ENCODE peak calls at places on chromosomes 13 and 19, in five cellular contexts. W is pancreas; S is effector memory CD4-positive, alpha-beta T cell; X is BE2C; N is cardiac muscle cell. P is an unnamed sample. For H3K9me3, the result is how much of the 10 kb centered on the place peaks cover.

GRCh38 chr19:14536926-14537692 is 7.7 kb downstream of the TECR start:
- DNase-seq in W (peak), S (no peak), X (peak), N (peak), P (no peak)

GRCh38 chr19:29467824-29468401 is 57.9 kb upstream of the VSTM2B start:
- DNase-seq in W (no peak), S (no peak), X (peak), N (peak), P (no peak)

GRCh38 chr13:29817604-29818378 is 32.6 kb downstream of the UBL3 start:
- DNase-seq in W (no peak), S (no peak), X (no peak), N (no peak), P (no peak)

GRCh38 chr13:71758823-71759222 is 108.2 kb downstream of the DACH1 start:
- DNase-seq in W (no peak), S (no peak), X (peak), N (peak), P (no peak)

GRCh38 chr19:1133471-1133929 is 29.7 kb downstream of the GPX4 start:
- DNase-seq in W (no peak), S (peak), X (no peak), N (no peak), P (no peak)

GRCh38 chr13:36329355-36329754 is 16.8 kb downstream of the SPART start:
- DNase-seq in W (no peak), S (no peak), X (no peak), N (no peak), P (no peak)

GRCh38 chr13:46382224-46382623 is 4.8 kb downstream of the RUBCNL start:
- DNase-seq in W (no peak), S (no peak), X (no peak), N (no peak), P (no peak)

GRCh38 chr13:101144808-101145419 is 271.4 kb downstream of the NALCN start:
- DNase-seq in W (no peak), S (no peak), X (no peak), N (peak), P (no peak)

GRCh38 chr19:39727070-39727800 is 10.6 kb downstream of the CLC start:
- DNase-seq in W (no peak), S (no peak), X (no peak), N (no peak), P (no peak)

GRCh38 chr13:30742896-30743295 is 7.6 kb downstream of the ALOX5AP start:
- DNase-seq in W (no peak), S (no peak), X (no peak), N (peak), P (no peak)

GRCh38 chr19:6536138-6536671 is 5.4 kb downstream of the TNFSF9 start:
- DNase-seq in W (no peak), S (peak), X (peak), N (peak), P (peak)

GRCh38 chr13:32587774-32588165 is 1.5 kb downstream of the PDS5B start:
- DNase-seq in W (no peak), S (no peak), X (no peak), N (no peak), P (no peak)

GRCh38 chr19:35592226-35592625 is 6.3 kb downstream of the PMIS2 start:
- DNase-seq in W (peak), S (no peak), X (no peak), N (peak), P (no peak)

GRCh38 chr13:103663996-103664395 is 597.8 kb upstream of the SLC10A2 start:
- DNase-seq in W (no peak), S (no peak), X (no peak), N (no peak), P (no peak)

GRCh38 chr13:31639443-31640163 is 99.7 kb upstream of the RXFP2 start:
- DNase-seq in W (no peak), S (no peak), X (no peak), N (no peak), P (no peak)

GRCh38 chr13:27868639-27869435 is 51.0 kb upstream of the PDX1 start:
- DNase-seq in W (peak), S (no peak), X (no peak), N (peak), P (peak)

GRCh38 chr19:38724380-38724854 is 19.9 kb downstream of the CAPN12 start:
- DNase-seq in W (no peak), S (no peak), X (no peak), N (no peak), P (no peak)

GRCh38 chr19:30880151-30880550 is 469.1 kb downstream of the TSHZ3 start:
- DNase-seq in W (no peak), S (no peak), X (no peak), N (no peak), P (no peak)

GRCh38 chr19:9323557-9323918 is 441 bp upstream of the ZNF559 start:
- DNase-seq in W (peak), S (no peak), X (peak), N (peak), P (no peak)

GRCh38 chr19:6766357-6767080 is 716 bp downstream of the SH2D3A start:
- DNase-seq in W (no peak), S (no peak), X (no peak), N (no peak), P (no peak)

GRCh38 chr13:30418886-30419459 is 3.3 kb upstream of the UBE2L5 start:
- DNase-seq in W (no peak), S (no peak), X (no peak), N (no peak), P (no peak)

GRCh38 chr19:14517840-14518505 is at the start of gene DNAJB1:
- DNase-seq in W (peak), S (peak), X (peak), N (peak), P (peak)

GRCh38 chr13:30743319-30744055 is 8.1 kb downstream of the ALOX5AP start:
- DNase-seq in W (no peak), S (no peak), X (no peak), N (no peak), P (peak)

GRCh38 chr19:31659897-31660210 is 310.6 kb upstream of the TSHZ3 start:
- DNase-seq in W (no peak), S (no peak), X (no peak), N (no peak), P (no peak)

GRCh38 chr19:47107201-47107952 is 6.2 kb downstream of the ZC3H4 start:
- DNase-seq in W (no peak), S (no peak), X (no peak), N (no peak), P (peak)

GRCh38 chr13:49314344-49314882 is 66.7 kb downstream of the CDADC1 start:
- DNase-seq in W (no peak), S (no peak), X (no peak), N (no peak), P (peak)

GRCh38 chr13:25462301-25463125 is 90.7 kb downstream of the ATP8A2 start:
- DNase-seq in W (no peak), S (no peak), X (no peak), N (no peak), P (no peak)

GRCh38 chr13:75181906-75182305 is 300.1 kb downstream of the TBC1D4 start:
- DNase-seq in W (no peak), S (no peak), X (no peak), N (no peak), P (no peak)

GRCh38 chr19:42596391-42597071 is 1.8 kb upstream of the CEACAM8 start:
- DNase-seq in W (no peak), S (no peak), X (peak), N (peak), P (peak)

GRCh38 chr19:6963937-6964336 is 57.3 kb downstream of the MBD3L2B start:
- DNase-seq in W (no peak), S (no peak), X (peak), N (no peak), P (no peak)

GRCh38 chr13:98791611-98792010 is 39.1 kb upstream of the SLC15A1 start:
- DNase-seq in W (no peak), S (no peak), X (no peak), N (no peak), P (peak)

GRCh38 chr13:24087611-24088235 is 72.8 kb upstream of the SPATA13 start:
- DNase-seq in W (peak), S (no peak), X (no peak), N (peak), P (no peak)

GRCh38 chr13:112118451-112119064 is 51.6 kb downstream of the SOX1 start:
- DNase-seq in W (no peak), S (no peak), X (no peak), N (no peak), P (no peak)

GRCh38 chr13:25744176-25744575 is 307.6 kb downstream of the SHISA2 start:
- DNase-seq in W (no peak), S (no peak), X (no peak), N (no peak), P (no peak)

GRCh38 chr13:57627663-57628062 is 3.9 kb upstream of the PCDH17 start:
- DNase-seq in W (no peak), S (no peak), X (no peak), N (peak), P (no peak)

GRCh38 chr19:39843919-39844793 is 2.0 kb downstream of the FBL start:
- DNase-seq in W (no peak), S (no peak), X (peak), N (peak), P (no peak)

GRCh38 chr13:95679722-95680121 is 2.8 kb downstream of the DNAJC3 start:
- DNase-seq in W (no peak), S (no peak), X (no peak), N (no peak), P (no peak)

GRCh38 chr19:19405919-19406877 is 723 bp downstream of the GATAD2A start:
- DNase-seq in W (peak), S (no peak), X (peak), N (peak), P (no peak)

GRCh38 chr19:19385900-19386339 is 19.6 kb upstream of the GATAD2A start:
- DNase-seq in W (peak), S (no peak), X (no peak), N (peak), P (peak)

DNA sequence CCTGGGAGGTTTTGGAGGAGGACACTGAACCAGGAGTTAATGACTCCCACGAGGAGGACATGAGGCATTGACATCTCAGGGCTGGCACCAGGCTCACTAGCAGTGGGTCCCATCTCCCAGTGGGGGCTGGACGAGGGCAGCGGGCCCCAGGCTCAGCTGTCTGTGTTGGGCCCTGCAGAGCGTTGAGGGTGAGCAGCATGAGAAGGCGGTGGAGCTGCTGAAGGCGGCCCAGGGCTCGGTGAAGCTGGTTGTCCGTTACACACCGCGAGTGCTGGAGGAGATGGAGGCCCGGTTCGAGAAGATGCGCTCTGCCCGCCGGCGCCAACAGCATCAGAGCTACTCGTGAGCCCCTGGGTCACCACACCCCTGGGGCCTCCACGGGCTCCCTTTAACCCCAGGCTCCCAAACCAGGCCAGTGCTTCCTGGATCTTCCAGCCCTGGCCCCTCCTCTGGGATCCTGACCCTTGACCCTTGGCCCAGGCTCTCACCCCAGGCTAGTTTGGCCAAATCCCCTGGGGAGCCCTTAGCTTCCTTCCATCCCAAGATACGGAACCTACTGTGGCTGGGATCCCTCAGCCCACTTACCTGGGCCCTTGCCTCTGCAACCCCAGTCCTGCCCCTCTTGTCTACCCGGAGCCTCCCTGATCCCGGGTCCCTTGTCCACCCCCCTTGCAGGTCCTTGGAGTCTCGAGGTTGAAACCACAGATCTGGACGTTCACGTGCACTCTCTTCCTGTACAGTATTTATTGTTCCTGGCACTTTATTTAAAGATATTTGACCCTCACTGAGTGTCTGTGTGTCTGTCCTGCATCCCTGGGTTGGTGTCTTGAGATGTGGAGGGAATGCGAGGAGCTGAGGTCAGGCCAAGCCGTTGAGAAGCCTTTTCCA is 1.0 kb downstream of the C19orf73 start:
- DNase-seq in W (no peak), S (no peak), X (no peak), N (no peak), P (no peak)
- H3K9me3 ChIP-seq in W (under half), S (under half), X (under half), N (under half), P (under half)

GRCh38 chr19:43848821-43849220 is 21.7 kb downstream of the ZNF283 start:
- DNase-seq in W (no peak), S (no peak), X (no peak), N (no peak), P (no peak)
- H3K9me3 ChIP-seq in W (under half), S (under half), X (under half), N (under half), P (under half)

GRCh38 chr19:15937771-15938170 is 3.4 kb upstream of the CYP4F11 start:
- DNase-seq in W (no peak), S (no peak), X (no peak), N (no peak), P (no peak)
- H3K9me3 ChIP-seq in W (under half), S (under half), X (under half), N (under half), P (under half)

DNA sequence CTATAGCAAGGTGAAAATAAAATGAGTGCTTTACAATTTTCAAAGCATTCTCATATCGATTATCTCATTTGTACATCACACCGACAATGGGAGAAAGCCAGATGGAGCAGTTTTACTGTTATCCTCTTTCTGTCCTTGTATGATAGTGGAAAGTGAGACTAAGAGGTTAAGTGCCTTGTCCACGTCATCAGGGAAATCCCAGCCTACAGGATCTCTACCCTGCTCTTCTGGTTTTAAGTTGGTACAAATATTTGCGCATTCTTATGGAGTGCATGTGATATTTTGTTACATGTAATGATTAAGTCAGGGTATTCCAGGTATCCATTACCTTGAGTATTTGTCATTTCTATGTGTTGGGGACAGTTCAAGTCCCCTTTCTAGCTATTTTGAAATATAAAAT is 12.4 kb upstream of the ENOX1 start:
- DNase-seq in W (no peak), S (no peak), X (no peak), N (no peak), P (no peak)
- H3K9me3 ChIP-seq in W (under half), S (under half), X (under half), N (under half), P (under half)

GRCh38 chr19:4318460-4318859 is 14.1 kb downstream of the FSD1 start:
- DNase-seq in W (no peak), S (no peak), X (no peak), N (no peak), P (no peak)
- H3K9me3 ChIP-seq in W (under half), S (under half), X (under half), N (under half), P (under half)

GRCh38 chr13:114318624-114319023 is 4.3 kb downstream of the CHAMP1 start:
- DNase-seq in W (no peak), S (no peak), X (no peak), N (no peak), P (no peak)
- H3K9me3 ChIP-seq in W (under half), S (under half), X (under half), N (under half), P (under half)

GRCh38 chr19:56969726-56970125 is 129.2 kb upstream of the PEG3 start:
- DNase-seq in W (no peak), S (no peak), X (no peak), N (no peak), P (no peak)
- H3K9me3 ChIP-seq in W (under half), S (under half), X (under half), N (under half), P (under half)

P was measured in SJSA1.